ENCODE peak calls at places on chromosomes 11 and 22, in seven cellular contexts. G, K, A, L, R, U and C are unnamed samples.

GRCh38 chr11:44559207-44559943 is 6.1 kb upstream of the CD82 start:
- DNase-seq in G (no peak), K (peak), A (no peak), L (peak), R (peak), U (no peak), C (no peak)

GRCh38 chr11:44308923-44309482 is 936 bp downstream of the ALX4 start:
- DNase-seq in G (no peak), K (no peak), A (no peak), L (no peak), R (no peak), U (peak), C (no peak)

GRCh38 chr11:34756591-34756990 is 135.7 kb downstream of the EHF start:
- DNase-seq in G (no peak), K (no peak), A (no peak), L (no peak), R (no peak), U (no peak), C (no peak)

GRCh38 chr22:39908737-39909136 is 7.9 kb downstream of the GRAP2 start:
- DNase-seq in G (no peak), K (no peak), A (no peak), L (no peak), R (no peak), U (no peak), C (peak)

GRCh38 chr11:134481135-134481534 is 69.1 kb upstream of the B3GAT1 start:
- DNase-seq in G (no peak), K (no peak), A (no peak), L (no peak), R (peak), U (no peak), C (no peak)

GRCh38 chr11:66410191-66410590 is 10.6 kb upstream of the NPAS4 start:
- DNase-seq in G (no peak), K (no peak), A (no peak), L (no peak), R (no peak), U (no peak), C (no peak)

GRCh38 chr11:47595967-47596366 is 1.8 kb upstream of the C1QTNF4 start:
- DNase-seq in G (no peak), K (no peak), A (no peak), L (no peak), R (no peak), U (no peak), C (no peak)

GRCh38 chr11:126791446-126791845 is 209.1 kb downstream of the KIRREL3 start:
- DNase-seq in G (no peak), K (peak), A (no peak), L (peak), R (no peak), U (no peak), C (no peak)

GRCh38 chr22:19869497-19870152 is 15.0 kb upstream of the GNB1L start:
- DNase-seq in G (no peak), K (peak), A (peak), L (no peak), R (no peak), U (no peak), C (no peak)